ENCODE peak calls at places on chromosome 6, in ten cellular contexts. I, G, X, V, H, Y, C, E, T and F are unnamed samples.

GRCh38 chr6:158500016-158500735 is 59.7 kb upstream of the TMEM181 start:
- DNase-seq in H (peak), X (no peak), I (no peak), Y (no peak), T (no peak), V (no peak), G (no peak), E (no peak), C (peak), F (no peak)

GRCh38 chr6:28864321-28864923 is 59.4 kb downstream of the TRIM27 start:
- DNase-seq in G (peak), X (no peak), I (no peak), H (peak), E (no peak), Y (no peak), C (peak), T (no peak), V (no peak), F (no peak)

GRCh38 chr6:18141805-18142590 is 12.9 kb downstream of the TPMT start:
- DNase-seq in Y (peak), I (no peak), E (no peak), T (peak), V (no peak), C (peak), G (no peak), H (no peak), X (no peak), F (no peak)

GRCh38 chr6:147170269-147170668 is 33.9 kb upstream of the STXBP5 start:
- DNase-seq in E (no peak), Y (no peak), V (no peak), H (peak), X (no peak), G (no peak), I (no peak), T (no peak), C (no peak), F (no peak)

GRCh38 chr6:42029062-42029685 is 21.1 kb upstream of the TAF8 start:
- DNase-seq in H (no peak), G (no peak), T (no peak), X (no peak), E (no peak), I (no peak), C (no peak), V (no peak), Y (no peak), F (no peak)

GRCh38 chr6:70371454-70372105 is 41.7 kb upstream of the FAM135A start:
- DNase-seq in T (peak), V (no peak), E (no peak), Y (peak), X (peak), I (no peak), G (no peak), C (peak), H (peak), F (no peak)

GRCh38 chr6:27078734-27079357 is 168.7 kb upstream of the PRSS16 start:
- DNase-seq in V (no peak), T (peak), Y (peak), E (peak), G (peak), X (peak), C (peak), H (peak), I (no peak), F (no peak)

GRCh38 chr6:166456360-166457156 is 73.8 kb upstream of the MPC1 start:
- DNase-seq in T (peak), Y (peak), H (peak), C (peak), X (no peak), G (peak), E (no peak), I (no peak), V (no peak), F (no peak)

GRCh38 chr6:21438986-21439352 is 154.6 kb upstream of the SOX4 start:
- DNase-seq in I (no peak), V (no peak), T (no peak), H (peak), E (no peak), Y (no peak), G (no peak), X (peak), C (no peak), F (no peak)

GRCh38 chr6:43821101-43821886 is 51.3 kb downstream of the VEGFA start:
- DNase-seq in V (no peak), I (no peak), E (no peak), X (no peak), G (no peak), Y (no peak), H (no peak), C (no peak), T (no peak), F (no peak)

GRCh38 chr6:32075781-32076494 is 33.2 kb downstream of the TNXB start:
- DNase-seq in E (no peak), V (no peak), H (no peak), I (no peak), Y (no peak), T (no peak), X (no peak), C (no peak), G (no peak), F (no peak)

GRCh38 chr6:7106752-7107577 is 796 bp upstream of the RREB1 start:
- DNase-seq in T (no peak), H (peak), Y (peak), V (peak), C (peak), X (peak), G (peak), E (no peak), I (peak), F (no peak)

GRCh38 chr6:105596284-105596755 is 193.4 kb upstream of the PREP start:
- DNase-seq in E (no peak), G (no peak), C (peak), I (no peak), X (no peak), H (peak), Y (no peak), V (no peak), T (no peak), F (no peak)

GRCh38 chr6:56891754-56892153 is 63.2 kb upstream of the BEND6 start:
- DNase-seq in E (no peak), V (no peak), T (no peak), I (no peak), X (no peak), G (no peak), C (peak), H (peak), Y (peak), F (no peak)

GRCh38 chr6:159501558-159501957 is 191.5 kb downstream of the SOD2 start:
- DNase-seq in Y (no peak), T (no peak), I (no peak), G (no peak), V (no peak), H (no peak), X (no peak), E (no peak), C (no peak), F (no peak)

GRCh38 chr6:138682722-138683521 is 90.6 kb upstream of the CCDC28A start:
- DNase-seq in G (no peak), X (no peak), V (no peak), T (peak), H (peak), C (no peak), E (no peak), I (no peak), Y (no peak), F (no peak)

GRCh38 chr6:128047989-128048388 is 147.1 kb upstream of the THEMIS start:
- DNase-seq in I (no peak), E (no peak), V (no peak), Y (no peak), C (no peak), H (no peak), X (no peak), G (no peak), T (no peak), F (no peak)

GRCh38 chr6:113067612-113068262 is 720.6 kb downstream of the RFPL4B start:
- DNase-seq in X (no peak), G (no peak), Y (no peak), I (no peak), C (no peak), H (peak), V (no peak), T (no peak), E (no peak), F (no peak)

GRCh38 chr6:52371656-52372151 is 9.8 kb downstream of the PAQR8 start:
- DNase-seq in H (peak), E (peak), T (no peak), I (no peak), X (no peak), G (no peak), V (no peak), C (no peak), Y (no peak), F (no peak)